ENCODE peak calls at places on chromosomes 1 and 21, in five cellular contexts. One of them, this sample, is unnamed.
A peak's percentile ranks its signal among the peaks of the same experiment; 100 is the strongest.

GRCh38 chr1:236907205-236907604 is 97.0 kb downstream of the MT1HL1 start:
- DNase-seq in astrocyte of the spinal cord: no peak
- DNase-seq in HTR-8/SVneo: no peak
- DNase-seq in Calu3: no peak
- DNase-seq in HT-29: no peak
- DNase-seq in this sample: no peak

GRCh38 chr21:43369124-43369523 is 57.8 kb downstream of the SIK1 start:
- DNase-seq in astrocyte of the spinal cord: no peak
- DNase-seq in HTR-8/SVneo: no peak
- DNase-seq in Calu3: no peak
- DNase-seq in HT-29: no peak
- DNase-seq in this sample: no peak

GRCh38 chr21:42644223-42645208 is 8.9 kb upstream of the PDE9A start:
- DNase-seq in astrocyte of the spinal cord: peak; percentile 9
- DNase-seq in HTR-8/SVneo: no peak
- DNase-seq in Calu3: no peak
- DNase-seq in HT-29: no peak
- DNase-seq in this sample: no peak

GRCh38 chr1:17755120-17755519 is at the start of gene ACTL8:
- DNase-seq in astrocyte of the spinal cord: no peak
- DNase-seq in HTR-8/SVneo: no peak
- DNase-seq in Calu3: peak; percentile 6
- DNase-seq in HT-29: no peak
- DNase-seq in this sample: no peak

GRCh38 chr1:162755306-162755705 is 35.2 kb upstream of the HSD17B7 start:
- DNase-seq in astrocyte of the spinal cord: no peak
- DNase-seq in HTR-8/SVneo: no peak
- DNase-seq in Calu3: no peak
- DNase-seq in HT-29: no peak
- DNase-seq in this sample: no peak

GRCh38 chr1:186511761-186512637 is 51.1 kb upstream of the PDC start:
- DNase-seq in astrocyte of the spinal cord: no peak
- DNase-seq in HTR-8/SVneo: no peak
- DNase-seq in Calu3: peak; percentile 84
- DNase-seq in HT-29: peak; percentile 82
- DNase-seq in this sample: no peak

GRCh38 chr1:232950919-232951579 is 638 bp downstream of the NTPCR start:
- DNase-seq in astrocyte of the spinal cord: peak; percentile 26
- DNase-seq in HTR-8/SVneo: peak; percentile 26
- DNase-seq in Calu3: peak; percentile 23
- DNase-seq in HT-29: peak; percentile 33
- DNase-seq in this sample: peak; percentile 6

GRCh38 chr1:3272321-3273045 is 182.0 kb upstream of the ARHGEF16 start:
- DNase-seq in astrocyte of the spinal cord: no peak
- DNase-seq in HTR-8/SVneo: no peak
- DNase-seq in Calu3: no peak
- DNase-seq in HT-29: no peak
- DNase-seq in this sample: no peak

GRCh38 chr1:75986478-75986877 is 54.3 kb upstream of the ASB17 start:
- DNase-seq in astrocyte of the spinal cord: no peak
- DNase-seq in HTR-8/SVneo: no peak
- DNase-seq in Calu3: no peak
- DNase-seq in HT-29: no peak
- DNase-seq in this sample: no peak

GRCh38 chr1:20291621-20292020 is 946 bp downstream of the VWA5B1 start:
- DNase-seq in astrocyte of the spinal cord: no peak
- DNase-seq in HTR-8/SVneo: no peak
- DNase-seq in Calu3: no peak
- DNase-seq in HT-29: no peak
- DNase-seq in this sample: no peak

GRCh38 chr1:13996334-13996733 is 296.3 kb downstream of the PRDM2 start:
- DNase-seq in astrocyte of the spinal cord: no peak
- DNase-seq in HTR-8/SVneo: no peak
- DNase-seq in Calu3: no peak
- DNase-seq in HT-29: no peak
- DNase-seq in this sample: no peak